ENCODE peak calls at places on chromosomes 3 and 15, in four cellular contexts. One of them, this sample, is unnamed.

GRCh38 chr3:62056603-62057002 is 316.7 kb downstream of the FEZF2 start:
- DNase-seq in GM12878: no peak
- DNase-seq in K562: no peak
- DNase-seq in HL-60: no peak
- DNase-seq in this sample: no peak

GRCh38 chr3:133494469-133494868 is 79.0 kb upstream of the CDV3 start:
- DNase-seq in HL-60: no peak
- DNase-seq in GM12878: no peak
- DNase-seq in K562: peak
- DNase-seq in this sample: no peak

GRCh38 chr3:52225452-52226228 is at the start of gene TLR9:
- DNase-seq in K562: no peak
- DNase-seq in GM12878: peak
- DNase-seq in HL-60: peak
- DNase-seq in this sample: peak

GRCh38 chr15:37789881-37790280 is 144.6 kb upstream of the TMCO5A start:
- DNase-seq in GM12878: no peak
- DNase-seq in HL-60: no peak
- DNase-seq in K562: no peak
- DNase-seq in this sample: no peak

GRCh38 chr15:85010114-85010471 is 28.4 kb downstream of the PDE8A start:
- DNase-seq in K562: no peak
- DNase-seq in GM12878: no peak
- DNase-seq in HL-60: peak
- DNase-seq in this sample: no peak

GRCh38 chr3:14204605-14205284 is 26.1 kb downstream of the LSM3 start:
- DNase-seq in K562: peak
- DNase-seq in HL-60: peak
- DNase-seq in GM12878: no peak
- DNase-seq in this sample: no peak

GRCh38 chr3:128278130-128278529 is 124.8 kb downstream of the EEFSEC start:
- DNase-seq in GM12878: no peak
- DNase-seq in K562: no peak
- DNase-seq in HL-60: no peak
- DNase-seq in this sample: no peak

GRCh38 chr3:52055537-52056351 is 627 bp downstream of the DUSP7 start:
- DNase-seq in GM12878: no peak
- DNase-seq in HL-60: peak
- DNase-seq in K562: peak
- DNase-seq in this sample: peak

GRCh38 chr15:60602323-60602722 is 123.4 kb upstream of the ICE2 start:
- DNase-seq in K562: no peak
- DNase-seq in HL-60: no peak
- DNase-seq in GM12878: no peak
- DNase-seq in this sample: no peak

GRCh38 chr3:169895037-169895436 is 16.3 kb upstream of the SAMD7 start:
- DNase-seq in HL-60: no peak
- DNase-seq in GM12878: no peak
- DNase-seq in K562: no peak
- DNase-seq in this sample: no peak

GRCh38 chr15:80875568-80875967 is 96.4 kb downstream of the CEMIP start:
- DNase-seq in K562: no peak
- DNase-seq in GM12878: no peak
- DNase-seq in HL-60: no peak
- DNase-seq in this sample: no peak

GRCh38 chr15:52100807-52101206 is 11.8 kb downstream of the BCL2L10 start:
- DNase-seq in GM12878: peak
- DNase-seq in K562: peak
- DNase-seq in HL-60: peak
- DNase-seq in this sample: no peak

GRCh38 chr3:122104515-122105194 is 49.5 kb downstream of the CD86 start:
- DNase-seq in GM12878: no peak
- DNase-seq in HL-60: no peak
- DNase-seq in K562: no peak
- DNase-seq in this sample: no peak

GRCh38 chr3:132900479-132900878 is 137.7 kb upstream of the TMEM108 start:
- DNase-seq in GM12878: no peak
- DNase-seq in HL-60: no peak
- DNase-seq in K562: no peak
- DNase-seq in this sample: no peak

GRCh38 chr3:25045291-25045690 is 382.8 kb upstream of the RARB start:
- DNase-seq in GM12878: no peak
- DNase-seq in HL-60: no peak
- DNase-seq in K562: no peak
- DNase-seq in this sample: no peak

GRCh38 chr15:81296673-81297072 is 27.3 kb downstream of the STARD5 start:
- DNase-seq in HL-60: peak
- DNase-seq in K562: no peak
- DNase-seq in GM12878: peak
- DNase-seq in this sample: peak

GRCh38 chr3:23648326-23648964 is 157.3 kb upstream of the UBE2E1 start:
- DNase-seq in K562: peak
- DNase-seq in GM12878: no peak
- DNase-seq in HL-60: no peak
- DNase-seq in this sample: no peak

GRCh38 chr3:15983693-15984092 is 185.9 kb upstream of the ANKRD28 start:
- DNase-seq in GM12878: no peak
- DNase-seq in HL-60: no peak
- DNase-seq in K562: no peak
- DNase-seq in this sample: no peak

GRCh38 chr3:64188810-64189560 is 36.3 kb downstream of the PRICKLE2 start:
- DNase-seq in GM12878: no peak
- DNase-seq in HL-60: no peak
- DNase-seq in K562: no peak
- DNase-seq in this sample: no peak

GRCh38 chr15:82300883-82301282 is 38.3 kb downstream of the SAXO2 start:
- DNase-seq in K562: no peak
- DNase-seq in GM12878: no peak
- DNase-seq in HL-60: no peak
- DNase-seq in this sample: no peak

GRCh38 chr15:56654624-56655023 is 78.7 kb downstream of the ZNF280D start:
- DNase-seq in GM12878: no peak
- DNase-seq in HL-60: no peak
- DNase-seq in K562: no peak
- DNase-seq in this sample: no peak

GRCh38 chr3:29912600-29913288 is 631.9 kb downstream of the RBMS3 start:
- DNase-seq in K562: no peak
- DNase-seq in GM12878: no peak
- DNase-seq in HL-60: no peak
- DNase-seq in this sample: no peak

GRCh38 chr3:29919551-29919950 is 638.7 kb downstream of the RBMS3 start:
- DNase-seq in K562: no peak
- DNase-seq in GM12878: no peak
- DNase-seq in HL-60: no peak
- DNase-seq in this sample: no peak

DNA sequence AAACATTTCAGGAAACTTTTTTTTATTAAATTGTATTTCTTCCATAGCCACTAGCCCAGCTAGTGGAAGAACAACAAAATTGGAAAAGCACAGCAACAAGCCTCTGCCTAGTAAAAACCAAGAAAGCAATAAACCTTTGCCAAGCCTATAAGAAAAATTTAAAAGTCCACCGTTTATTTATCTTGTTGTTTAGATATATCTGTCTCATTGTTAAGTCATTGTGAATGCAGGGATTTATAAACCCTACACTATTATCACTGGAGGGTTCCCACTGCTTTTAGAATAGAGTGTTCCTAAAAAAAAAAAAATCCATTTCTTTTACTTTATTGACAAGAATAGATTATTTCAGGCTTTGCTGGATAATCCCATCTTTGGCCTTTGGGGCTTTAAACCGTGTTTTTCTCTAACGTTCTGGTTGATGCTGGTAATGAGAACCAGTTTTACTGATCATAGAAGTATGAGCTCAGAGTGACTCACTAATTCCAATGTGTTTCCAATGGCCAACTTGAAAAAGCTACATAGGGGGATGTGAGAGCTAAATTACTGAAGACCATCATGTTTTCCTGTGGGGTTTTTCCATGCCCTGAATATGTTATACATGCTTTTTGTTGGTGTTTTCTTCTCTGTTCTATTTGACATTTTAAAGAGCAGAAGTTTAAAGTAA is 634.1 kb downstream of the RBMS3 start:
- DNase-seq in K562: no peak
- DNase-seq in GM12878: no peak
- DNase-seq in HL-60: no peak
- DNase-seq in this sample: no peak
- TF ChIP-seq SPI1 in K562: no peak
- TF ChIP-seq SPI1 in GM12878: no peak
- TF ChIP-seq SPI1 in HL-60: no peak
- TF ChIP-seq SPI1 in this sample: no peak

DNA sequence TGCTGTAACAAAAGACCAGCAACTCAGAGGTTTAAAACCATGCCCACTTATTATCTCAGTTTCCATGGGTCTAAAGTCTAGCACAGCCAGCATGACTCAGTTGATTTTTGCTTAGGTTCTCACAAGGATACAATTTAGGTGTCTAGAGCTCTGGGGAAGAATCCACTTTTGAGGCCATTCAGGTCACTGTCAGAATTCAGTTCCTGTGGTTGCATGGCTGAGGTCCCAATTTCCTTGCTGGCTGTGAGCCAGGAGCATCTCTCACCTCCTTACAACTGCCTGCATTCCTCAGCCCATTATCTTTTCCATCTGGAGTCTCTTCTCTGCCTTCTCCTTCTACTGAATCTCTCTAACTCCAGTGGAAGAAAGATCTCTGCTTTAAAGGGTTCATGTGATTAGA is 240.5 kb upstream of the CFAP20DC start:
- DNase-seq in HL-60: no peak
- DNase-seq in K562: no peak
- DNase-seq in GM12878: no peak
- DNase-seq in this sample: no peak
- TF ChIP-seq SPI1 in HL-60: no peak
- TF ChIP-seq SPI1 in K562: no peak
- TF ChIP-seq SPI1 in GM12878: no peak
- TF ChIP-seq SPI1 in this sample: no peak

DNA sequence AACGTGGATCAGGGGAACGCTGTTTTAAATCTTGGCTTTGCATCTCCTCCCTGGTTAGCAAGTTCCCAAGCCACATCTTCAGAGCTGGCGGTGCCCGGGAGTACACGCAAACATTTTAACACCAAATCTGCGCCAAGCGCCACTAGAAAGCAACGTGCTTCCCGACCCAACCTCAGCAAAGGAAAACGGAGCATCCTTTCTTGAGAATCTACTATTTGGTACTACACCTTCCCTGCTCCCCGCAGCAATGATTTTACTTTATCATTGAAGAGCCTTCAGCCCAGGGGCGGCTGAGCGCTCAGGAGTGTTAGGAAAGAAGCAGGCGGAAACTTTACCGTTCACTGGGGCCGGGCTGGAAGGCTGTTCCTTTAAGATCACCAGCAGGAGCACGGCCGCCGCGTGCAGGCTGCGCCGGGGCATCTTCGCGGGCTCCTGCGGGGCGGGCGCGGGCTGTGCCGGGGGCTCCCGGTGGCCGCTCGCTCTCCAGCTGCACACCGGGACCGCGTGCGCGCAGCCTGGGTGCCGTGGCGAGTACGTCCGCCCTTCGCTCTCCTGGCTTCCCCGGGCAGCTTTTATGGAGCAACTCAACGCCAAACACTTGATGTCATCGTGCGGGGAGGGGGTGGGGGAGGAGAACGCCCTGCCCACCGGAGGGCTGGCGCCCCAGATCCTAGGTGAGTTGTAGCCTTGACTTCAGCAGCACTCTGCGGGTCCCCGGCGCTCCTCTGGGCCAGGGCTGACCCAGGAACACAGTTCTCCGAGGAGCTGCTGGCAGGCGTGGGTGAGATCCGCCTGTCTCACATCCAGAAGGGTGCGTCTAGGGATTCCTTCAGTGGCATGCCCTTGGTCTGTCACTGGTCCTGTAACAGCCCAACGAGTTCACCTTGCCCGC is at the start of gene CA12:
- DNase-seq in GM12878: no peak
- DNase-seq in K562: no peak
- DNase-seq in HL-60: no peak
- DNase-seq in this sample: no peak
- TF ChIP-seq SPI1 in GM12878: no peak
- TF ChIP-seq SPI1 in K562: no peak
- TF ChIP-seq SPI1 in HL-60: no peak
- TF ChIP-seq SPI1 in this sample: no peak

DNA sequence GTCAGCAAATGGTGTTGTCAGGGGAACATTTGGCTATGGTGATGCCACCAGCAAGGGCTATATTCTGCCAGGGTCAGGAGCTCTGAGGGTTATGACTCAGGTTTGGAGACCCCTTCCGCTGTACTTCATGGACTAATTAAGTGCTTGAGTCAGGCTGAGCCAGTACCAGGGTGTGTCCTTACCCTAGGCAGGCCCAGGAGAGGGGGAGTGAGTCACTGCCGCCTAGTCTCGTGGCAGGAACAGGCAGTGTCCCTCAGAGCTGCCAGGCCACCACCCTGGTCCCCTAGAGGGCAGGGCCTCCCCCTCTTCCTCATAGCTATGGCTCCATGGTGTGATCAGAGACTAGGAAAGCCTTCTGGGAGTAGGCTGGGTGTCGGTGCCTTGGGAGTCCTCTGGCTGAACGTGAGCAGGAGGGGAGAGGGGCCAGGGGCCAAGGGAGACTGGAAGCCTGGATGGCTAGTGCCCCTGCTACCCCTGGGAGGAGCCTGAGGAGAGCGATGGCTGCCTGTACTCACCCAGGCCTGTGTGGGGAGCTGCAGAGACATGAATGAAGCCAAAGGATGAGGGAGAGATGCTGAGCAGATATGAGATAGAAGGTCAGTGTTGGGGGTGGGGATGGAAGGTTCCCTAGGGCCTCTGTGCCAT is 10.6 kb downstream of the MAPKAPK3 start:
- DNase-seq in GM12878: no peak
- DNase-seq in K562: peak
- DNase-seq in HL-60: no peak
- DNase-seq in this sample: peak
- TF ChIP-seq SPI1 in GM12878: no peak
- TF ChIP-seq SPI1 in K562: no peak
- TF ChIP-seq SPI1 in HL-60: no peak
- TF ChIP-seq SPI1 in this sample: no peak